ENCODE peak calls at places on chromosome X, in eight cellular contexts. W is NCI-H1092 treated with DMSO at 0.1 percent for 48 hours; I is T-helper 2 cell; U is sigmoid colon; A is AG04449; Y is activated CD4-positive, alpha-beta T cell treated with anti-CD3 and anti-CD28 coated beads, Interleukin-2, amount 10 ng/mL, durations not matched to agents 7 days and 5 days; G is Peyer's patch; V is NCI-H1436. E is an unnamed sample.

GRCh38 chrX:82961129-82961528 is 547.0 kb upstream of the POU3F4 start:
- DNase-seq in Y (no peak), I (no peak), A (no peak), G (no peak), V (no peak), U (no peak), W (no peak), E (no peak)

GRCh38 chrX:50202539-50202938 is 1.7 kb upstream of the AKAP4 start:
- DNase-seq in A (no peak), V (no peak), G (no peak), U (no peak), W (no peak), Y (no peak), I (no peak), E (no peak)

GRCh38 chrX:150184487-150184886 is 178.6 kb upstream of the MAMLD1 start:
- DNase-seq in I (no peak), A (no peak), G (no peak), V (no peak), W (no peak), U (no peak), Y (no peak), E (no peak)

GRCh38 chrX:47518105-47518504 is 35.1 kb upstream of the ZNF41 start:
- DNase-seq in A (no peak), I (no peak), W (no peak), U (no peak), V (no peak), G (peak), Y (no peak), E (no peak)

GRCh38 chrX:49001521-49002090 is 458 bp downstream of the GRIPAP1 start:
- DNase-seq in A (no peak), U (no peak), W (peak), I (peak), Y (peak), G (peak), V (peak), E (peak)

GRCh38 chrX:16130707-16131106 is 7.3 kb downstream of the GRPR start:
- DNase-seq in W (no peak), I (no peak), G (no peak), U (no peak), Y (no peak), V (no peak), A (no peak), E (no peak)

GRCh38 chrX:107205770-107206696 is at the start of the genes DNAAF6 and NUP62CL:
- DNase-seq in I (peak), V (peak), U (no peak), G (peak), A (no peak), Y (peak), W (peak), E (peak)

GRCh38 chrX:153635788-153636668 is 11.0 kb upstream of the DUSP9 start:
- DNase-seq in A (no peak), Y (peak), I (peak), V (no peak), U (peak), W (peak), G (peak), E (no peak)

GRCh38 chrX:120874678-120875557 is 748 bp downstream of the CT47B1 start:
- DNase-seq in A (no peak), U (peak), G (no peak), I (no peak), W (no peak), V (no peak), Y (no peak), E (no peak)

GRCh38 chrX:46865281-46865680 is 28.4 kb downstream of the RP2 start:
- DNase-seq in U (no peak), V (no peak), G (no peak), I (no peak), A (no peak), W (no peak), Y (no peak), E (no peak)

GRCh38 chrX:40734956-40735317 is 405 bp downstream of the MED14 start:
- DNase-seq in U (peak), W (peak), I (peak), V (no peak), Y (peak), G (peak), A (no peak), E (no peak)

GRCh38 chrX:24448762-24449161 is 16.3 kb upstream of the PDK3 start:
- DNase-seq in Y (no peak), W (no peak), A (no peak), V (no peak), U (no peak), I (no peak), G (no peak), E (no peak)

GRCh38 chrX:78168065-78168464 is 28.6 kb upstream of the TAF9B start:
- DNase-seq in G (no peak), A (no peak), U (no peak), V (no peak), I (peak), Y (no peak), W (no peak), E (no peak)

GRCh38 chrX:149151805-149152757 is 353.0 kb downstream of the IDS start:
- DNase-seq in Y (no peak), G (no peak), U (no peak), I (no peak), W (no peak), V (no peak), A (peak), E (no peak)

GRCh38 chrX:148271263-148271662 is 229.2 kb upstream of the AFF2 start:
- DNase-seq in V (no peak), Y (no peak), A (no peak), W (no peak), I (no peak), U (no peak), G (no peak), E (no peak)

GRCh38 chrX:44155126-44155525 is 181.9 kb upstream of the NDP start:
- DNase-seq in W (no peak), Y (no peak), I (no peak), V (no peak), U (no peak), A (no peak), G (no peak), E (no peak)

GRCh38 chrX:2325076-2325784 is 175.5 kb downstream of the DHRSX start:
- DNase-seq in V (no peak), U (peak), W (no peak), A (peak), Y (peak), G (peak), I (peak), E (peak)

GRCh38 chrX:150663061-150663460 is 30.1 kb upstream of the MTMR1 start:
- DNase-seq in W (peak), G (no peak), A (no peak), Y (no peak), U (no peak), V (peak), I (no peak), E (no peak)

GRCh38 chrX:124256981-124257380 is 75.5 kb upstream of the TEX13D start:
- DNase-seq in V (no peak), U (no peak), I (no peak), W (no peak), Y (no peak), G (no peak), A (no peak), E (no peak)